ENCODE peak calls at places on chromosome 17, in four cellular contexts. One of them, this sample, is unnamed.
A peak's percentile ranks its signal among the peaks of the same experiment; 100 is the strongest.

GRCh38 chr17:15122857-15123256 is 142.3 kb downstream of the PMP22 start:
- DNase-seq in nephron progenitor cell: no peak
- DNase-seq in astrocyte of the spinal cord: no peak
- DNase-seq in heart left ventricle: no peak
- DNase-seq in this sample: peak; percentile 66

GRCh38 chr17:41688641-41689496 is at the start of gene EIF1:
- DNase-seq in astrocyte of the spinal cord: peak; percentile 100
- DNase-seq in heart left ventricle: peak; percentile 100
- DNase-seq in nephron progenitor cell: peak; percentile 100
- DNase-seq in this sample: peak; percentile 99

GRCh38 chr17:81913394-81914102 is 2.3 kb upstream of the PCYT2 start:
- DNase-seq in nephron progenitor cell: no peak
- DNase-seq in heart left ventricle: no peak
- DNase-seq in astrocyte of the spinal cord: no peak
- DNase-seq in this sample: no peak

GRCh38 chr17:17957584-17957916 is 14.7 kb downstream of the TOM1L2 start:
- DNase-seq in nephron progenitor cell: no peak
- DNase-seq in astrocyte of the spinal cord: no peak
- DNase-seq in heart left ventricle: no peak
- DNase-seq in this sample: no peak

GRCh38 chr17:78641666-78642065 is 64.5 kb upstream of the DNAH17 start:
- DNase-seq in heart left ventricle: no peak
- DNase-seq in astrocyte of the spinal cord: no peak
- DNase-seq in nephron progenitor cell: no peak
- DNase-seq in this sample: no peak

GRCh38 chr17:60455378-60455777 is 33.1 kb downstream of the CHCT1 start:
- DNase-seq in astrocyte of the spinal cord: no peak
- DNase-seq in heart left ventricle: no peak
- DNase-seq in nephron progenitor cell: no peak
- DNase-seq in this sample: no peak

GRCh38 chr17:9291912-9292562 is 270.7 kb downstream of the NTN1 start:
- DNase-seq in heart left ventricle: peak; percentile 55
- DNase-seq in nephron progenitor cell: peak; percentile 41
- DNase-seq in astrocyte of the spinal cord: peak; percentile 8
- DNase-seq in this sample: no peak

GRCh38 chr17:73293480-73293911 is 18.3 kb downstream of the CDC42EP4 start:
- DNase-seq in heart left ventricle: peak; percentile 85
- DNase-seq in astrocyte of the spinal cord: peak; percentile 78
- DNase-seq in nephron progenitor cell: no peak
- DNase-seq in this sample: peak; percentile 90

GRCh38 chr17:18858567-18859245 is 775 bp downstream of the PRPSAP2 start:
- DNase-seq in astrocyte of the spinal cord: no peak
- DNase-seq in heart left ventricle: no peak
- DNase-seq in nephron progenitor cell: no peak
- DNase-seq in this sample: no peak

GRCh38 chr17:80466188-80466705 is 10.2 kb downstream of the NPTX1 start:
- DNase-seq in heart left ventricle: no peak
- DNase-seq in astrocyte of the spinal cord: no peak
- DNase-seq in nephron progenitor cell: no peak
- DNase-seq in this sample: no peak

GRCh38 chr17:945672-946071 is 33.9 kb downstream of the NXN start:
- DNase-seq in astrocyte of the spinal cord: no peak
- DNase-seq in nephron progenitor cell: no peak
- DNase-seq in heart left ventricle: no peak
- DNase-seq in this sample: no peak

GRCh38 chr17:49490271-49490670 is 4.8 kb upstream of the NGFR start:
- DNase-seq in heart left ventricle: no peak
- DNase-seq in nephron progenitor cell: no peak
- DNase-seq in astrocyte of the spinal cord: no peak
- DNase-seq in this sample: no peak

GRCh38 chr17:13265306-13265705 is 247.5 kb upstream of the ELAC2 start:
- DNase-seq in astrocyte of the spinal cord: no peak
- DNase-seq in heart left ventricle: no peak
- DNase-seq in nephron progenitor cell: no peak
- DNase-seq in this sample: no peak

GRCh38 chr17:20174588-20175265 is 165.6 kb downstream of the SPECC1 start:
- DNase-seq in astrocyte of the spinal cord: peak; percentile 79
- DNase-seq in nephron progenitor cell: no peak
- DNase-seq in heart left ventricle: no peak
- DNase-seq in this sample: peak; percentile 44

GRCh38 chr17:78127240-78127887 is 1.2 kb downstream of the TMC6 start:
- DNase-seq in astrocyte of the spinal cord: no peak
- DNase-seq in heart left ventricle: peak; percentile 85
- DNase-seq in nephron progenitor cell: peak; percentile 70
- DNase-seq in this sample: no peak

GRCh38 chr17:79420318-79421243 is 190.3 kb downstream of the RBFOX3 start:
- DNase-seq in nephron progenitor cell: peak; percentile 62
- DNase-seq in heart left ventricle: no peak
- DNase-seq in astrocyte of the spinal cord: no peak
- DNase-seq in this sample: no peak

GRCh38 chr17:32755045-32755805 is 121.7 kb downstream of the MYO1D start:
- DNase-seq in astrocyte of the spinal cord: peak; percentile 81
- DNase-seq in nephron progenitor cell: no peak
- DNase-seq in heart left ventricle: no peak
- DNase-seq in this sample: peak; percentile 80

GRCh38 chr17:68512967-68513474 is 791 bp downstream of the PRKAR1A start:
- DNase-seq in heart left ventricle: no peak
- DNase-seq in nephron progenitor cell: no peak
- DNase-seq in astrocyte of the spinal cord: peak; percentile 55
- DNase-seq in this sample: peak; percentile 25

GRCh38 chr17:28811594-28812135 is 30.9 kb downstream of the FAM222B start:
- DNase-seq in heart left ventricle: no peak
- DNase-seq in astrocyte of the spinal cord: peak; percentile 40
- DNase-seq in nephron progenitor cell: no peak
- DNase-seq in this sample: peak; percentile 9

GRCh38 chr17:59825533-59826316 is 67.0 kb downstream of the TUBD1 start:
- DNase-seq in heart left ventricle: no peak
- DNase-seq in astrocyte of the spinal cord: peak; percentile 96
- DNase-seq in nephron progenitor cell: no peak
- DNase-seq in this sample: peak; percentile 72

GRCh38 chr17:58338907-58339774 is 10.5 kb upstream of the TSPOAP1 start:
- DNase-seq in nephron progenitor cell: peak; percentile 56
- DNase-seq in astrocyte of the spinal cord: peak; percentile 60
- DNase-seq in heart left ventricle: peak; percentile 63
- DNase-seq in this sample: peak; percentile 54

GRCh38 chr17:69857412-69857835 is 217.6 kb upstream of the KCNJ16 start:
- DNase-seq in nephron progenitor cell: no peak
- DNase-seq in heart left ventricle: no peak
- DNase-seq in astrocyte of the spinal cord: peak; percentile 86
- DNase-seq in this sample: peak; percentile 90

GRCh38 chr17:42484304-42484703 is 25.6 kb downstream of the ATP6V0A1 start:
- DNase-seq in heart left ventricle: no peak
- DNase-seq in astrocyte of the spinal cord: no peak
- DNase-seq in nephron progenitor cell: no peak
- DNase-seq in this sample: no peak

GRCh38 chr17:29847527-29847931 is 82.5 kb downstream of the SSH2 start:
- DNase-seq in nephron progenitor cell: no peak
- DNase-seq in heart left ventricle: no peak
- DNase-seq in astrocyte of the spinal cord: no peak
- DNase-seq in this sample: no peak

GRCh38 chr17:79401704-79402075 is 209.2 kb downstream of the RBFOX3 start:
- DNase-seq in heart left ventricle: no peak
- DNase-seq in nephron progenitor cell: no peak
- DNase-seq in astrocyte of the spinal cord: no peak
- DNase-seq in this sample: no peak

GRCh38 chr17:77425791-77426641 is 285.2 kb downstream of the SEC14L1 start:
- DNase-seq in nephron progenitor cell: no peak
- DNase-seq in heart left ventricle: no peak
- DNase-seq in astrocyte of the spinal cord: peak; percentile 90
- DNase-seq in this sample: peak; percentile 86